ENCODE peak calls at places on chromosomes 12 and 14, in ten cellular contexts. L is HS-5; H is OCI-LY7; I is stimulated activated CD4-positive, alpha-beta T cell treated with anti-CD3 and anti-CD28 coated beads, Interleukin-12 subunit alpha, Interleukin-12 subunit beta, amount 100 ng/mL, for 4 hours; B is dorsolateral prefrontal cortex; X is esophagus muscularis mucosa; Q is stimulated activated CD8-positive, alpha-beta memory T cell treated with anti-CD3 and anti-CD28 coated beads, Interleukin-15, amount 100 ng/mL, for 4 hours; T is iPS-NIHi11; C is naive B cell; V is hepatic stellate cell. F is an unnamed sample.

GRCh38 chr14:70791971-70792370 is 17.3 kb downstream of the MAP3K9 start:
- DNase-seq in Q (no peak), C (no peak), X (no peak), L (no peak), I (no peak), V (no peak), T (no peak), B (no peak), H (no peak), F (no peak)

GRCh38 chr12:103851127-103851526 is 10.1 kb upstream of the NT5DC3 start:
- DNase-seq in X (no peak), I (no peak), H (no peak), B (no peak), T (no peak), V (no peak), L (no peak), Q (no peak), C (no peak), F (no peak)

GRCh38 chr12:58105225-58106119 is 164.1 kb downstream of the ATP23 start:
- DNase-seq in B (no peak), Q (no peak), H (no peak), T (peak; percentile 30), I (no peak), C (no peak), L (no peak), X (no peak), V (no peak), F (no peak)

GRCh38 chr14:50210074-50210473 is 21.3 kb downstream of the SOS2 start:
- DNase-seq in C (no peak), B (no peak), Q (no peak), X (no peak), I (no peak), H (no peak), T (no peak), V (no peak), L (no peak), F (no peak)

GRCh38 chr12:77007476-77007875 is 57.9 kb downstream of the E2F7 start:
- DNase-seq in Q (no peak), V (no peak), C (no peak), T (no peak), I (no peak), H (no peak), L (no peak), X (no peak), B (no peak), F (no peak)

GRCh38 chr14:68140111-68140741 is 320.6 kb downstream of the RAD51B start:
- DNase-seq in Q (no peak), T (peak; percentile 18), B (no peak), H (no peak), C (no peak), X (no peak), V (peak; percentile 30), L (peak; percentile 96), I (no peak), F (no peak)

GRCh38 chr12:73863541-73863940 is 674.1 kb upstream of the ATXN7L3B start:
- DNase-seq in C (no peak), X (no peak), V (no peak), B (no peak), H (no peak), T (no peak), Q (no peak), I (no peak), L (peak; percentile 74), F (no peak)

GRCh38 chr12:27003421-27004311 is 10.5 kb downstream of the TM7SF3 start:
- DNase-seq in T (no peak), B (no peak), I (no peak), Q (no peak), H (peak; percentile 62), X (no peak), C (no peak), V (no peak), L (no peak), F (no peak)

GRCh38 chr12:129610601-129611120 is 293.2 kb downstream of the TMEM132D start:
- DNase-seq in I (no peak), C (no peak), B (no peak), H (no peak), X (no peak), Q (no peak), T (no peak), L (no peak), V (no peak), F (no peak)

GRCh38 chr14:89214221-89214965 is 202.6 kb downstream of the FOXN3 start:
- DNase-seq in T (no peak), B (no peak), L (no peak), C (no peak), X (no peak), I (no peak), H (no peak), V (no peak), Q (no peak), F (peak; percentile 65)

GRCh38 chr14:26992403-26993115 is 394.7 kb upstream of the NOVA1 start:
- DNase-seq in I (no peak), B (no peak), T (no peak), V (no peak), L (no peak), C (no peak), X (no peak), H (no peak), Q (no peak), F (no peak)

GRCh38 chr14:76564471-76565119 is 188.7 kb downstream of the ESRRB start:
- DNase-seq in L (no peak), V (no peak), X (no peak), B (no peak), T (peak; percentile 58), I (no peak), H (peak; percentile 1), C (no peak), Q (no peak), F (no peak)

GRCh38 chr12:66956300-66956699 is 277.4 kb upstream of the GRIP1 start:
- DNase-seq in I (no peak), B (no peak), Q (no peak), V (no peak), C (no peak), L (no peak), T (no peak), H (no peak), X (no peak), F (no peak)

GRCh38 chr12:112111931-112112330 is 3.3 kb upstream of the NAA25 start:
- DNase-seq in I (no peak), V (no peak), H (no peak), C (no peak), T (no peak), B (no peak), Q (no peak), X (no peak), L (no peak), F (no peak)

GRCh38 chr12:130783110-130783715 is 55.8 kb downstream of the STX2 start:
- DNase-seq in B (no peak), C (no peak), V (no peak), L (no peak), X (no peak), H (no peak), T (peak; percentile 46), I (no peak), Q (no peak), F (no peak)

GRCh38 chr12:21666722-21667121 is 9.1 kb upstream of the LDHB start:
- DNase-seq in X (no peak), I (no peak), B (no peak), V (no peak), T (no peak), H (no peak), L (no peak), Q (no peak), C (no peak), F (no peak)

GRCh38 chr12:65648461-65648860 is 175.8 kb upstream of the HMGA2 start:
- DNase-seq in X (no peak), C (no peak), T (no peak), Q (no peak), H (no peak), L (no peak), I (no peak), V (no peak), B (no peak), F (no peak)

GRCh38 chr12:6925543-6926279 is 2.0 kb upstream of the ATN1 start:
- DNase-seq in H (no peak), C (no peak), L (peak; percentile 80), B (peak; percentile 73), X (no peak), Q (no peak), V (peak; percentile 91), I (no peak), T (peak; percentile 71), F (peak; percentile 80)

GRCh38 chr14:99267871-99268775 is 3.9 kb downstream of the BCL11B start:
- DNase-seq in C (no peak), H (no peak), T (no peak), I (no peak), V (no peak), B (no peak), L (no peak), Q (no peak), X (no peak), F (no peak)

GRCh38 chr14:68141531-68142088 is 322.0 kb downstream of the RAD51B start:
- DNase-seq in B (no peak), C (no peak), H (no peak), X (no peak), L (peak; percentile 60), T (no peak), I (no peak), Q (no peak), V (no peak), F (no peak)

GRCh38 chr14:88895116-88895515 is 70.7 kb downstream of the TTC8 start:
- DNase-seq in V (no peak), I (no peak), X (peak; percentile 62), L (peak; percentile 3), B (no peak), H (no peak), C (no peak), Q (no peak), T (no peak), F (no peak)

GRCh38 chr12:905273-906076 is 44.0 kb downstream of the RAD52 start:
- DNase-seq in I (no peak), C (peak; percentile 7), L (no peak), T (no peak), V (no peak), X (no peak), H (no peak), Q (no peak), B (no peak), F (no peak)

GRCh38 chr12:98856897-98857540 is 211.9 kb downstream of the APAF1 start:
- DNase-seq in T (peak; percentile 41), B (no peak), C (no peak), L (no peak), H (no peak), X (no peak), I (no peak), V (no peak), Q (no peak), F (no peak)

GRCh38 chr14:68084256-68084655 is 264.7 kb downstream of the RAD51B start:
- DNase-seq in I (no peak), B (no peak), L (no peak), Q (no peak), C (no peak), H (no peak), T (no peak), V (no peak), X (no peak), F (no peak)

F was measured in Ammon's horn.